ENCODE peak calls at places on chromosomes 7 and 10, in six cellular contexts. W is spleen, B is NCI-H2081, P is iPS-NIHi11, G is retina, N is foreskin fibroblast. S is an unnamed sample.

GRCh38 chr7:66921918-66922486 is 977 bp downstream of the TMEM248 start:
- DNase-seq in G (peak), N (no peak), P (no peak), W (no peak), B (peak), S (no peak)

GRCh38 chr7:139745330-139746143 is 32.3 kb downstream of the HIPK2 start:
- DNase-seq in G (peak), P (peak), W (no peak), B (no peak), N (peak), S (peak)

GRCh38 chr7:151057038-151057736 is 510 bp downstream of the CDK5 start:
- DNase-seq in G (no peak), N (no peak), B (peak), P (no peak), W (no peak), S (no peak)

GRCh38 chr7:99779949-99780348 is 4.0 kb downstream of the CYP3A4 start:
- DNase-seq in W (no peak), G (no peak), B (no peak), P (no peak), N (no peak), S (no peak)

GRCh38 chr7:87671-88070 is 104.7 kb upstream of the FAM20C start:
- DNase-seq in G (no peak), N (no peak), P (no peak), W (no peak), B (no peak), S (no peak)

GRCh38 chr10:62502995-62503613 is 128.9 kb downstream of the ZNF365 start:
- DNase-seq in G (no peak), N (peak), P (no peak), W (no peak), B (no peak), S (peak)

GRCh38 chr10:43403911-43404674 is 4.9 kb downstream of the HNRNPF start:
- DNase-seq in P (no peak), N (no peak), W (no peak), G (no peak), B (no peak), S (peak)

GRCh38 chr10:63114031-63114814 is 18.9 kb upstream of the NRBF2 start:
- DNase-seq in N (peak), B (no peak), P (no peak), G (no peak), W (no peak), S (peak)

GRCh38 chr10:124384142-124384541 is 34.6 kb downstream of the OAT start:
- DNase-seq in B (no peak), P (no peak), N (no peak), W (no peak), G (no peak), S (no peak)

GRCh38 chr7:65251851-65252620 is 121.6 kb upstream of the ZNF92 start:
- DNase-seq in G (peak), P (peak), W (peak), B (peak), N (peak), S (peak)

GRCh38 chr7:111184960-111185359 is 94.0 kb downstream of the LRRN3 start:
- DNase-seq in B (no peak), G (no peak), N (no peak), W (no peak), P (no peak), S (no peak)

GRCh38 chr7:14739496-14740185 is 162.9 kb downstream of the DGKB start:
- DNase-seq in N (no peak), W (no peak), B (no peak), P (no peak), G (no peak), S (no peak)

GRCh38 chr7:84232653-84233052 is 38.1 kb upstream of the SEMA3A start:
- DNase-seq in W (no peak), P (no peak), N (peak), G (no peak), B (no peak), S (peak)

GRCh38 chr10:11192304-11193018 is 174.8 kb downstream of the CELF2 start:
- DNase-seq in W (no peak), N (no peak), B (no peak), G (no peak), P (peak), S (no peak)

GRCh38 chr7:514651-515598 is 4.7 kb downstream of the PDGFA start:
- DNase-seq in W (no peak), B (peak), P (peak), G (no peak), N (no peak), S (no peak)

GRCh38 chr10:16437540-16437894 is 707 bp downstream of the PTER start:
- DNase-seq in B (no peak), W (no peak), P (no peak), G (no peak), N (no peak), S (peak)

GRCh38 chr7:155469311-155470185 is 11.6 kb downstream of the EN2 start:
- DNase-seq in G (peak), W (peak), P (no peak), B (no peak), N (no peak), S (no peak)

S was measured in fibroblast of villous mesenchyme.